ENCODE peak calls at places on chromosome 14, in five cellular contexts. A is kidney, J is cardiac muscle cell, H is suprapubic skin, K is lung. N is an unnamed sample.

GRCh38 chr14:51855234-51855633 is 5.2 kb upstream of the GNG2 start:
- DNase-seq in H (no peak), J (no peak), A (no peak), K (no peak), N (no peak)

GRCh38 chr14:45891417-45892080 is 638.5 kb upstream of the MIS18BP1 start:
- DNase-seq in H (no peak), A (no peak), K (no peak), J (peak; percentile 28), N (no peak)

GRCh38 chr14:105064721-105065143 is 498 bp downstream of the GPR132 start:
- DNase-seq in J (no peak), H (no peak), K (no peak), A (peak; percentile 80), N (no peak)

GRCh38 chr14:102427642-102428041 is 64.9 kb downstream of the TECPR2 start:
- DNase-seq in H (no peak), A (no peak), K (no peak), J (no peak), N (no peak)

GRCh38 chr14:95876769-95877490 is at the start of gene TUNAR:
- DNase-seq in J (peak; percentile 59), H (no peak), A (no peak), K (no peak), N (no peak)

GRCh38 chr14:93522221-93522620 is 91.5 kb downstream of the UNC79 start:
- DNase-seq in K (no peak), J (no peak), A (no peak), H (no peak), N (no peak)

GRCh38 chr14:32702571-32702970 is 236.1 kb upstream of the NPAS3 start:
- DNase-seq in H (no peak), K (no peak), A (peak; percentile 86), J (peak; percentile 41), N (peak; percentile 58)

GRCh38 chr14:48805315-48805714 is 780.9 kb downstream of the RPS29 start:
- DNase-seq in J (no peak), K (no peak), A (no peak), H (no peak), N (no peak)

GRCh38 chr14:76056128-76056527 is 70.6 kb downstream of the IFT43 start:
- DNase-seq in A (no peak), H (no peak), J (no peak), K (no peak), N (no peak)

GRCh38 chr14:88007608-88008007 is 2.7 kb downstream of the GPR65 start:
- DNase-seq in K (no peak), A (no peak), J (no peak), H (no peak), N (no peak)

GRCh38 chr14:96829791-96830190 is 32.6 kb downstream of the VRK1 start:
- DNase-seq in K (no peak), H (no peak), J (no peak), A (no peak), N (no peak)

GRCh38 chr14:73264080-73264895 is 27.0 kb downstream of the PAPLN start:
- DNase-seq in A (no peak), K (no peak), J (no peak), H (peak; percentile 67), N (no peak)

GRCh38 chr14:60381909-60382308 is 104.0 kb downstream of the C14orf39 start:
- DNase-seq in H (no peak), A (no peak), J (no peak), K (no peak), N (no peak)

GRCh38 chr14:71054706-71055105 is 147.4 kb downstream of the PCNX1 start:
- DNase-seq in A (no peak), K (no peak), J (no peak), H (no peak), N (no peak)

GRCh38 chr14:57533214-57533613 is 39.6 kb upstream of the CCDC198 start:
- DNase-seq in K (no peak), A (no peak), H (no peak), J (no peak), N (no peak)

GRCh38 chr14:47422191-47422590 is 253.2 kb downstream of the MDGA2 start:
- DNase-seq in H (no peak), K (no peak), A (no peak), J (no peak), N (no peak)

GRCh38 chr14:72519543-72519942 is 374.4 kb downstream of the DPF3 start:
- DNase-seq in J (no peak), H (no peak), K (no peak), A (no peak), N (no peak)

GRCh38 chr14:64759555-64759938 is 55.3 kb downstream of the PLEKHG3 start:
- DNase-seq in K (no peak), J (no peak), A (no peak), H (no peak), N (no peak)

GRCh38 chr14:64762044-64763034 is 58.1 kb downstream of the PLEKHG3 start:
- DNase-seq in J (peak; percentile 92), K (peak; percentile 57), A (peak; percentile 94), H (no peak), N (no peak)

GRCh38 chr14:64760146-64760755 is 56.0 kb downstream of the PLEKHG3 start:
- DNase-seq in A (peak; percentile 74), H (no peak), J (peak; percentile 62), K (peak; percentile 60), N (no peak)

GRCh38 chr14:64761441-64762043 is 57.3 kb downstream of the PLEKHG3 start:
- DNase-seq in J (no peak), A (no peak), H (no peak), K (no peak), N (no peak)

DNA sequence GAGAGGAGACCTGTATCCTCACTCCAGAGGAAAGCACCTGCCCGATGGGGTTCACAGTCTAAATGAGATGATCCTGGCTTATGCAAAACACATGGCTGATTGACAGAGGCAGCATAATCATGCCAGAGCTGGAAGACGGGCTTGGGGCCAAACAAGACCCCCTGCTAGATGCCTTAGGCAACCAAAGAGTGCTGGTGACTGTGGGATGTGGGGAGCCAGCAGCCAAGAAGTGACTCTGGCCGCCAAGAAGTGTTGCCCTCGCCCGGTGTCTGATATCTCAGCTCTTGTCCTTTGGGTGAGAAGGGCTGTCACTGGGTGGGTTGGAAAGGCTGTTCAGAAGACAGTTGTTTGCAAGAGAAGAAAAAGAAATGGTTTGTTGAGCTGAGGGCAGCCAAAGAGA is 56.7 kb downstream of the PLEKHG3 start:
- DNase-seq in J (no peak), A (no peak), K (no peak), H (no peak), N (no peak)
- H3K27ac ChIP-seq in J (no peak overlapping the region), A (no peak overlapping the region), K (no peak overlapping the region), H (no peak overlapping the region), N (no peak overlapping the region)

GRCh38 chr14:36646664-36647416 is 14.8 kb upstream of the PAX9 start:
- DNase-seq in H (no peak), K (no peak), A (peak; percentile 63), J (no peak), N (no peak)
- H3K4me3 ChIP-seq in H (peak overlapping the region; percentile 62), K (peak overlapping the region; percentile 20), A (no peak overlapping the region), J (peak overlapping the region; percentile 42), N (peak overlapping the region; percentile 71)

GRCh38 chr14:27390130-27390529 is 792.3 kb upstream of the NOVA1 start:
- DNase-seq in H (no peak), A (no peak), J (no peak), K (no peak), N (no peak)
- TF ChIP-seq CTCF in H (no peak), A (no peak), J (no peak), K (no peak), N (no peak)

GRCh38 chr14:33954016-33954598 is 3.2 kb upstream of the EGLN3 start:
- DNase-seq in A (no peak), K (no peak), H (no peak), J (no peak), N (no peak)
- H3K27ac ChIP-seq in A (no peak overlapping the region), K (no peak overlapping the region), H (no peak overlapping the region), J (no peak overlapping the region), N (no peak overlapping the region)

GRCh38 chr14:91889477-91890211 is 22.3 kb upstream of the TC2N start:
- DNase-seq in A (peak; percentile 82), K (no peak), H (peak; percentile 76), J (no peak), N (no peak)
- H3K4me3 ChIP-seq in A (no peak overlapping the region), K (no peak overlapping the region), H (no peak overlapping the region), J (no peak overlapping the region), N (no peak overlapping the region)

DNA sequence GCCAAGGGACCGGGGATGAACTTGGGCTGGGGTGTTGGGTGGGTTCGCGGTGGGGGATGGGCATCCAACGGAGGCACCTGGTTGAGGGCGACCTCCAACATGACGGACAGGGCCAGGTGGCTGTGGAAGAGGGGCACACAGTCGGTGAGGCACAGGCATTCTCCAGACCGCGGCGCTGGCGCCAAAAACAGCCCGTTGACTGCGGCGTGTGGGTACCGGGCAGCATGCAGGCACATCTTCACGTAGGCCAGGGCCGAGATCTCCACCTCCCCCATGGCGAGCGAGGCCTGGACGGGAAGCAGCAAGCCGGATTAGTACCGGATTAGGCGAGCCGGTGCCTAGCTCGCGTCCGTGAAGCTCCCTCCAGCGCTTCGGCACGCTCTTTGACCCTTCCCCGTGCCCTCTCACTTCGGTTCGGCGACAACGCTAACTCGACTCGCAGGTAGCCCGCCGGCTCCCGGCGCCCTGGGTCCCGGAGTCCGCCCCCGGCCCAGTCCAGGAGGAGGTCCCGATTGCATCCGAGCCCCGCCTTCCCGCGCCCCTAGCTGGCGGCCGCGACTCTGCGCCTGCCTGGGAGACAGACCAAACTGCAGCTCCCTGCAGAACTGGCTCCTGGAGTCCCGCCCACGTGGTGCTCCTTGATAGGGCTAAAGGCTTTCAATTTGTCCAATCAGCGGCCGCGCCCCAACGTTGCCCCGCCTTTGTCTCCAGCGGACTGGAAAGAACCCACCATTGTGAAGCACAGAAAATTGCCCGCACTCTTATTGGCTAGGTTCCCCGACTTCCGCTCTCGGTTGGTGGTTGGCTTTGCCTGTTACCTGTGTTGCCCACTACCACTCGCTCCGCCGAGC is at the start of gene EMC9:
- DNase-seq in A (peak; percentile 100), H (peak; percentile 100), K (peak; percentile 100), J (peak; percentile 100), N (peak; percentile 100)
- TF ChIP-seq CTCF in A (peak; percentile 37), H (peak; percentile 54), K (no peak), J (peak; percentile 36), N (peak; percentile 49)

GRCh38 chr14:55433880-55434804 is 6.3 kb downstream of the TBPL2 start:
- DNase-seq in K (no peak), J (no peak), A (no peak), H (no peak), N (no peak)
- H3K27ac ChIP-seq in K (no peak overlapping the region), J (no peak overlapping the region), A (no peak overlapping the region), H (no peak overlapping the region), N (no peak overlapping the region)

GRCh38 chr14:36504805-36505192 is 15.2 kb downstream of the NKX2-1 start:
- DNase-seq in A (no peak), K (no peak), H (no peak), J (no peak), N (no peak)
- H3K4me3 ChIP-seq in A (no peak overlapping the region), K (no peak overlapping the region), H (no peak overlapping the region), J (no peak overlapping the region), N (peak overlapping the region; percentile 38)

N was measured in thoracic aorta.